ENCODE peak calls at places on chromosomes 2 and 18, in four cellular contexts. E, F, N and T are unnamed samples.
A peak's percentile ranks its signal among the peaks of the same experiment; 100 is the strongest.

GRCh38 chr2:127864877-127865276 is 6.9 kb upstream of the POLR2D start:
- DNase-seq in F (no peak), N (no peak), E (no peak), T (peak; percentile 52)

GRCh38 chr2:232817756-232818155 is 41.4 kb upstream of the KCNJ13 start:
- DNase-seq in F (no peak), E (no peak), N (no peak), T (no peak)

GRCh38 chr2:224142397-224143312 is 103.6 kb upstream of the SERPINE2 start:
- DNase-seq in E (no peak), N (peak; percentile 87), F (peak; percentile 93), T (no peak)

GRCh38 chr2:12762976-12763375 is 46.2 kb downstream of the TRIB2 start:
- DNase-seq in F (peak; percentile 80), E (no peak), N (no peak), T (no peak)

GRCh38 chr2:8334866-8335325 is 347.0 kb upstream of the ID2 start:
- DNase-seq in N (no peak), E (no peak), F (no peak), T (peak; percentile 29)

GRCh38 chr2:126902152-126902835 is 3.6 kb downstream of the TEX51 start:
- DNase-seq in F (no peak), N (no peak), E (no peak), T (peak; percentile 24)

GRCh38 chr2:221731432-221731831 is 159.3 kb upstream of the EPHA4 start:
- DNase-seq in E (peak; percentile 60), N (no peak), F (no peak), T (no peak)

GRCh38 chr2:45812039-45812500 is 160.6 kb downstream of the PRKCE start:
- DNase-seq in F (peak; percentile 82), E (no peak), N (peak; percentile 80), T (no peak)

GRCh38 chr2:23745068-23745725 is 181.7 kb downstream of the ATAD2B start:
- DNase-seq in F (no peak), N (no peak), E (no peak), T (no peak)

GRCh38 chr2:127208313-127208712 is 11.8 kb downstream of the CYP27C1 start:
- DNase-seq in E (peak; percentile 81), N (peak; percentile 61), F (peak; percentile 40), T (peak; percentile 88)

GRCh38 chr2:191679818-191680600 is 2.1 kb downstream of the NABP1 start:
- DNase-seq in E (no peak), F (peak; percentile 90), N (peak; percentile 64), T (no peak)

GRCh38 chr2:52918551-52918950 is 849.1 kb upstream of the CHAC2 start:
- DNase-seq in E (no peak), N (peak; percentile 82), F (peak; percentile 58), T (no peak)

GRCh38 chr18:21179590-21180220 is 62.3 kb upstream of the GREB1L start:
- DNase-seq in N (peak; percentile 77), E (peak; percentile 85), F (peak; percentile 39), T (peak; percentile 79)

GRCh38 chr18:70334728-70335329 is 46.0 kb downstream of the SOCS6 start:
- DNase-seq in F (no peak), N (peak; percentile 58), E (no peak), T (no peak)

DNA sequence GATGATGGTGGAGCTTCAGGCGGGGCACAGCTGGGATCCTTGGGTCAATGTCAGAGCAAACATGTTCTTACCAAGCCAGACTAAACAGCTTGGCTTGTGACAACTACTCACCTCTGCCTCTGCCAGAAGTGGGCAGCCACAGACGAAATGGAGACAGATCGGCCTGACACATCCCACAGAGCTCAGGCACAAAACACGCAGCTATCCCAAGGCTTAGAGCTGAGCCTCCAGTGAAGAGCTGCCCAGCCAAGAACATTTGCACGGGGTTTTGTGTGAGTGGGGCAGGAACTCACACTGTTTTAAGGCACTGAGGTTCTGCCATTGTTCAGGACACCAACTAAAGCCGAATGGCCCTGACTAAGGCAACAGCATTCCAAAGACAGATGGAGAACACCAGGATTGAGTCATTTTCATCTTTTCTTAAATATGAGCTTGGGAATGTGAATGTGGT is 12.8 kb downstream of the PXDN start:
- DNase-seq in E (peak; percentile 38), F (peak; percentile 97), N (peak; percentile 74), T (peak; percentile 55)
- H3K4me3 ChIP-seq in E (no peak overlapping the region), F (peak overlapping the region; percentile 34), N (peak overlapping the region; percentile 21), T (no peak overlapping the region)

GRCh38 chr2:197677056-197677455 is 1.7 kb upstream of the RFTN2 start:
- DNase-seq in N (no peak), E (no peak), F (no peak), T (no peak)
- H3K9ac ChIP-seq in N (no peak overlapping the region), E (no peak overlapping the region), F (no peak overlapping the region), T (no peak overlapping the region)

GRCh38 chr18:11393486-11393885 is 215.9 kb upstream of the SLC35G4 start:
- DNase-seq in N (no peak), E (no peak), F (no peak), T (peak; percentile 63)
- TF ChIP-seq CTCF in N (no peak), E (no peak), F (no peak), T (no peak)

GRCh38 chr2:102356741-102357140 is 1.1 kb downstream of the IL18R1 start:
- DNase-seq in N (no peak), F (no peak), E (no peak), T (peak; percentile 56)
- H3K4me3 ChIP-seq in N (no peak overlapping the region), F (no peak overlapping the region), E (no peak overlapping the region), T (peak overlapping the region; percentile 85)

DNA sequence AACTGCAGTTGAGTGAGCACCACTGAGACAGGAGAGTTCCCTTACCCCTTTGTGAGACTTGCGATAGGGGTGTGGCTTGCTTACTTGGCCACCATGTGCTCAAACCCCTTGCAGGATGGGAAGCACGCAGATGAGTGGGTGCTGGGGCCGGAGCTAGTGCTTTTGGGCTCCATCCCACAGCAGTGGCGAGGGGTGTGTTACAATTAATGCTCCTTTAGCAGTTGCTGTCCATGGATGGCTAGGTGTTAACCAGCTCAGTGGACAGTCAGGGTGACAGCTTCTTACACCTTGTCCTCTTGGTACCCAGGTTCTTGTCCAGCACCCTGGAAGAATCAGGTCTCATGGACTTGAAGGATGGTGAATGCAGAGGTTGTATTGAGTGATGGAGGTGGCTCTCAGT is 103.9 kb downstream of the SH3RF3 start:
- DNase-seq in N (no peak), E (no peak), F (no peak), T (no peak)
- H3K9ac ChIP-seq in N (no peak overlapping the region), E (no peak overlapping the region), F (no peak overlapping the region), T (no peak overlapping the region)